ENCODE peak calls at places on chromosomes 11 and 22, in seven cellular contexts. One of them, this sample, is unnamed.

GRCh38 chr11:94171693-94172440 is 43.2 kb downstream of the PANX1 start:
- DNase-seq in nephron progenitor cell: peak; percentile 45
- DNase-seq in tibial artery: no peak
- DNase-seq in CD8-positive, alpha-beta T cell: peak; percentile 24
- DNase-seq in GM20000: peak; percentile 62
- DNase-seq in A549: peak; percentile 32
- DNase-seq in BJ: no peak
- DNase-seq in this sample: peak; percentile 19

GRCh38 chr11:17703951-17704350 is 15.4 kb upstream of the MYOD1 start:
- DNase-seq in BJ: no peak
- DNase-seq in GM20000: no peak
- DNase-seq in nephron progenitor cell: no peak
- DNase-seq in CD8-positive, alpha-beta T cell: no peak
- DNase-seq in tibial artery: no peak
- DNase-seq in A549: peak; percentile 36
- DNase-seq in this sample: no peak

GRCh38 chr22:49302530-49302929 is 525.1 kb downstream of the BRD1 start:
- DNase-seq in tibial artery: peak; percentile 48
- DNase-seq in A549: no peak
- DNase-seq in GM20000: no peak
- DNase-seq in nephron progenitor cell: no peak
- DNase-seq in CD8-positive, alpha-beta T cell: no peak
- DNase-seq in BJ: no peak
- DNase-seq in this sample: no peak

GRCh38 chr11:118128821-118129474 is 23.7 kb downstream of the SCN4B start:
- DNase-seq in tibial artery: no peak
- DNase-seq in CD8-positive, alpha-beta T cell: no peak
- DNase-seq in BJ: no peak
- DNase-seq in nephron progenitor cell: no peak
- DNase-seq in A549: no peak
- DNase-seq in GM20000: no peak
- DNase-seq in this sample: no peak

GRCh38 chr11:76622481-76623094 is 48.0 kb downstream of the LRRC32 start:
- DNase-seq in GM20000: no peak
- DNase-seq in tibial artery: peak; percentile 48
- DNase-seq in BJ: no peak
- DNase-seq in nephron progenitor cell: no peak
- DNase-seq in CD8-positive, alpha-beta T cell: no peak
- DNase-seq in A549: no peak
- DNase-seq in this sample: no peak

GRCh38 chr22:19866665-19867009 is 12.0 kb upstream of the GNB1L start:
- DNase-seq in CD8-positive, alpha-beta T cell: no peak
- DNase-seq in nephron progenitor cell: no peak
- DNase-seq in A549: no peak
- DNase-seq in GM20000: no peak
- DNase-seq in BJ: no peak
- DNase-seq in tibial artery: no peak
- DNase-seq in this sample: no peak

GRCh38 chr11:69799582-69799981 is 19.6 kb downstream of the FGF3 start:
- DNase-seq in CD8-positive, alpha-beta T cell: no peak
- DNase-seq in GM20000: no peak
- DNase-seq in BJ: no peak
- DNase-seq in tibial artery: no peak
- DNase-seq in nephron progenitor cell: no peak
- DNase-seq in A549: peak; percentile 63
- DNase-seq in this sample: no peak

GRCh38 chr11:103359221-103359620 is 250.0 kb downstream of the DYNC2H1 start:
- DNase-seq in GM20000: no peak
- DNase-seq in BJ: peak; percentile 14
- DNase-seq in tibial artery: no peak
- DNase-seq in A549: no peak
- DNase-seq in nephron progenitor cell: no peak
- DNase-seq in CD8-positive, alpha-beta T cell: no peak
- DNase-seq in this sample: no peak

GRCh38 chr11:118908931-118909618 is 16.7 kb downstream of the BCL9L start:
- DNase-seq in GM20000: no peak
- DNase-seq in nephron progenitor cell: peak; percentile 86
- DNase-seq in BJ: peak; percentile 76
- DNase-seq in A549: peak; percentile 84
- DNase-seq in tibial artery: peak; percentile 94
- DNase-seq in CD8-positive, alpha-beta T cell: peak; percentile 21
- DNase-seq in this sample: no peak

GRCh38 chr22:36362077-36362476 is 25.7 kb downstream of the MYH9 start:
- DNase-seq in CD8-positive, alpha-beta T cell: no peak
- DNase-seq in tibial artery: no peak
- DNase-seq in A549: no peak
- DNase-seq in BJ: no peak
- DNase-seq in nephron progenitor cell: no peak
- DNase-seq in GM20000: no peak
- DNase-seq in this sample: no peak

GRCh38 chr11:108685419-108686161 is 20.7 kb downstream of the DDX10 start:
- DNase-seq in nephron progenitor cell: no peak
- DNase-seq in A549: no peak
- DNase-seq in CD8-positive, alpha-beta T cell: no peak
- DNase-seq in BJ: no peak
- DNase-seq in tibial artery: no peak
- DNase-seq in GM20000: no peak
- DNase-seq in this sample: no peak

GRCh38 chr11:9858218-9858617 is 194.3 kb downstream of the SWAP70 start:
- DNase-seq in CD8-positive, alpha-beta T cell: no peak
- DNase-seq in BJ: no peak
- DNase-seq in tibial artery: no peak
- DNase-seq in nephron progenitor cell: peak; percentile 12
- DNase-seq in GM20000: no peak
- DNase-seq in A549: peak; percentile 28
- DNase-seq in this sample: no peak

GRCh38 chr22:38843201-38843715 is 570 bp downstream of the NPTXR start:
- DNase-seq in A549: peak; percentile 68
- DNase-seq in GM20000: peak; percentile 79
- DNase-seq in nephron progenitor cell: peak; percentile 76
- DNase-seq in tibial artery: no peak
- DNase-seq in BJ: no peak
- DNase-seq in CD8-positive, alpha-beta T cell: peak; percentile 62
- DNase-seq in this sample: peak; percentile 56

GRCh38 chr11:12888525-12889158 is 120.5 kb upstream of the RASSF10 start:
- DNase-seq in nephron progenitor cell: peak; percentile 82
- DNase-seq in GM20000: peak; percentile 67
- DNase-seq in tibial artery: peak; percentile 95
- DNase-seq in BJ: peak; percentile 46
- DNase-seq in CD8-positive, alpha-beta T cell: peak; percentile 53
- DNase-seq in A549: peak; percentile 77
- DNase-seq in this sample: peak; percentile 21

GRCh38 chr11:93529707-93530467 is 13.3 kb downstream of the SMCO4 start:
- DNase-seq in CD8-positive, alpha-beta T cell: no peak
- DNase-seq in GM20000: peak; percentile 32
- DNase-seq in tibial artery: no peak
- DNase-seq in BJ: no peak
- DNase-seq in nephron progenitor cell: no peak
- DNase-seq in A549: no peak
- DNase-seq in this sample: no peak

GRCh38 chr11:95563859-95564258 is 225.7 kb downstream of the FAM76B start:
- DNase-seq in BJ: no peak
- DNase-seq in GM20000: no peak
- DNase-seq in A549: no peak
- DNase-seq in nephron progenitor cell: no peak
- DNase-seq in tibial artery: no peak
- DNase-seq in CD8-positive, alpha-beta T cell: no peak
- DNase-seq in this sample: no peak

GRCh38 chr11:125939081-125939521 is 6.7 kb upstream of the VSIG10L2 start:
- DNase-seq in A549: no peak
- DNase-seq in tibial artery: peak; percentile 42
- DNase-seq in nephron progenitor cell: no peak
- DNase-seq in CD8-positive, alpha-beta T cell: no peak
- DNase-seq in BJ: no peak
- DNase-seq in GM20000: no peak
- DNase-seq in this sample: no peak

GRCh38 chr11:128323381-128323780 is 264.0 kb downstream of the ETS1 start:
- DNase-seq in BJ: no peak
- DNase-seq in A549: peak; percentile 3
- DNase-seq in tibial artery: no peak
- DNase-seq in CD8-positive, alpha-beta T cell: peak; percentile 54
- DNase-seq in nephron progenitor cell: no peak
- DNase-seq in GM20000: peak; percentile 49
- DNase-seq in this sample: no peak

GRCh38 chr11:131694526-131695424 is 324.4 kb downstream of the NTM start:
- DNase-seq in GM20000: peak; percentile 85
- DNase-seq in tibial artery: peak; percentile 86
- DNase-seq in nephron progenitor cell: peak; percentile 94
- DNase-seq in A549: peak; percentile 59
- DNase-seq in BJ: peak; percentile 18
- DNase-seq in CD8-positive, alpha-beta T cell: no peak
- DNase-seq in this sample: peak; percentile 31

GRCh38 chr11:44631831-44632230 is 66.4 kb downstream of the CD82 start:
- DNase-seq in BJ: no peak
- DNase-seq in A549: no peak
- DNase-seq in CD8-positive, alpha-beta T cell: no peak
- DNase-seq in GM20000: no peak
- DNase-seq in tibial artery: peak; percentile 29
- DNase-seq in nephron progenitor cell: no peak
- DNase-seq in this sample: no peak

GRCh38 chr11:44632466-44633123 is 67.1 kb downstream of the CD82 start:
- DNase-seq in BJ: no peak
- DNase-seq in CD8-positive, alpha-beta T cell: peak; percentile 40
- DNase-seq in tibial artery: peak; percentile 54
- DNase-seq in A549: peak; percentile 56
- DNase-seq in GM20000: peak; percentile 61
- DNase-seq in nephron progenitor cell: no peak
- DNase-seq in this sample: no peak

GRCh38 chr11:44634401-44635281 is 69.2 kb downstream of the CD82 start:
- DNase-seq in CD8-positive, alpha-beta T cell: peak; percentile 36
- DNase-seq in BJ: no peak
- DNase-seq in GM20000: peak; percentile 2
- DNase-seq in A549: peak; percentile 60
- DNase-seq in nephron progenitor cell: peak; percentile 86
- DNase-seq in tibial artery: peak; percentile 81
- DNase-seq in this sample: no peak

GRCh38 chr11:44630511-44631210 is 65.2 kb downstream of the CD82 start:
- DNase-seq in GM20000: peak; percentile 2
- DNase-seq in A549: no peak
- DNase-seq in tibial artery: peak; percentile 29
- DNase-seq in BJ: no peak
- DNase-seq in CD8-positive, alpha-beta T cell: no peak
- DNase-seq in nephron progenitor cell: no peak
- DNase-seq in this sample: no peak

DNA sequence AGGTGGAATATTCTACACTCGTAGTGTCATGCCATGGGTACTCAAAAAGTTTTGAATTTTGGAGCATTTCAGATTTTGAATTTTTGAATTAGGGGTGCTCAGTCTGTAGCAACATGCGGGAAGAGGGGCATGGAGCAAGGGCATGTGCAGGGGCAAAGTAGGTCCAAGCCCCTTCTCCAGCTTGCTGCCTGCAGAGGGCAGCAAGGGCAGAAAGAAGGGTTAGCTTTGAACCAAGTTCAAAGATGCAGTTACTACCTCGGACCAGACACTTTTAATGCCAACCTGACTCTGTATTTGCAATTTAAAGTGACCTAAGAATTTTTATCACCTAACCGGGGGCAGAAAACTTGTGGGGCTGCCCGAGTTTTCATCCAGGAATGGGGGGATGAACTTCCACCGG is 68.2 kb downstream of the CD82 start:
- DNase-seq in tibial artery: no peak
- DNase-seq in GM20000: peak; percentile 12
- DNase-seq in BJ: no peak
- DNase-seq in CD8-positive, alpha-beta T cell: no peak
- DNase-seq in A549: peak; percentile 17
- DNase-seq in nephron progenitor cell: no peak
- DNase-seq in this sample: no peak
- TF ChIP-seq CTCF in tibial artery: no peak
- TF ChIP-seq CTCF in GM20000: no peak
- TF ChIP-seq CTCF in BJ: peak; percentile 35
- TF ChIP-seq CTCF in CD8-positive, alpha-beta T cell: no peak
- TF ChIP-seq CTCF in A549: peak; percentile 30
- TF ChIP-seq CTCF in nephron progenitor cell: no peak
- TF ChIP-seq CTCF in this sample: no peak

GRCh38 chr22:27331526-27332281 is 469.9 kb downstream of the MN1 start:
- DNase-seq in tibial artery: peak; percentile 84
- DNase-seq in GM20000: no peak
- DNase-seq in A549: peak; percentile 66
- DNase-seq in BJ: no peak
- DNase-seq in CD8-positive, alpha-beta T cell: no peak
- DNase-seq in nephron progenitor cell: peak; percentile 55
- DNase-seq in this sample: no peak
- TF ChIP-seq CTCF in tibial artery: peak; percentile 54
- TF ChIP-seq CTCF in GM20000: no peak
- TF ChIP-seq CTCF in A549: peak; percentile 30
- TF ChIP-seq CTCF in BJ: peak; percentile 35
- TF ChIP-seq CTCF in CD8-positive, alpha-beta T cell: no peak
- TF ChIP-seq CTCF in nephron progenitor cell: peak; percentile 42
- TF ChIP-seq CTCF in this sample: no peak

GRCh38 chr22:32932176-32932575 is 126.0 kb downstream of the SYN3 start:
- DNase-seq in A549: no peak
- DNase-seq in tibial artery: no peak
- DNase-seq in BJ: no peak
- DNase-seq in CD8-positive, alpha-beta T cell: no peak
- DNase-seq in nephron progenitor cell: no peak
- DNase-seq in GM20000: no peak
- DNase-seq in this sample: no peak

GRCh38 chr22:32920734-32921133 is 119.2 kb downstream of the TIMP3 start:
- DNase-seq in CD8-positive, alpha-beta T cell: no peak
- DNase-seq in tibial artery: no peak
- DNase-seq in A549: no peak
- DNase-seq in BJ: no peak
- DNase-seq in GM20000: no peak
- DNase-seq in nephron progenitor cell: no peak
- DNase-seq in this sample: no peak

GRCh38 chr22:32926600-32926999 is 125.1 kb downstream of the TIMP3 start:
- DNase-seq in nephron progenitor cell: peak; percentile 29
- DNase-seq in GM20000: peak; percentile 36
- DNase-seq in A549: peak; percentile 27
- DNase-seq in BJ: no peak
- DNase-seq in CD8-positive, alpha-beta T cell: no peak
- DNase-seq in tibial artery: no peak
- DNase-seq in this sample: no peak
- TF ChIP-seq CTCF in nephron progenitor cell: peak; percentile 67
- TF ChIP-seq CTCF in GM20000: peak; percentile 30
- TF ChIP-seq CTCF in A549: peak; percentile 31
- TF ChIP-seq CTCF in BJ: peak; percentile 75
- TF ChIP-seq CTCF in CD8-positive, alpha-beta T cell: no peak
- TF ChIP-seq CTCF in tibial artery: peak; percentile 42
- TF ChIP-seq CTCF in this sample: no peak

GRCh38 chr22:37633082-37633692 is 6.3 kb upstream of the SH3BP1 start:
- DNase-seq in nephron progenitor cell: no peak
- DNase-seq in tibial artery: no peak
- DNase-seq in A549: no peak
- DNase-seq in GM20000: peak; percentile 90
- DNase-seq in BJ: no peak
- DNase-seq in CD8-positive, alpha-beta T cell: peak; percentile 67
- DNase-seq in this sample: peak; percentile 58

GRCh38 chr22:37635157-37635556 is 4.3 kb upstream of the SH3BP1 start:
- DNase-seq in tibial artery: no peak
- DNase-seq in CD8-positive, alpha-beta T cell: no peak
- DNase-seq in BJ: no peak
- DNase-seq in A549: no peak
- DNase-seq in nephron progenitor cell: no peak
- DNase-seq in GM20000: no peak
- DNase-seq in this sample: no peak

GRCh38 chr22:37633693-37634504 is 5.6 kb upstream of the SH3BP1 start:
- DNase-seq in A549: no peak
- DNase-seq in CD8-positive, alpha-beta T cell: peak; percentile 63
- DNase-seq in tibial artery: peak; percentile 93
- DNase-seq in GM20000: peak; percentile 89
- DNase-seq in BJ: peak; percentile 33
- DNase-seq in nephron progenitor cell: peak; percentile 85
- DNase-seq in this sample: peak; percentile 66

GRCh38 chr22:37636186-37636948 is 3.1 kb upstream of the SH3BP1 start:
- DNase-seq in GM20000: no peak
- DNase-seq in BJ: no peak
- DNase-seq in CD8-positive, alpha-beta T cell: no peak
- DNase-seq in A549: no peak
- DNase-seq in tibial artery: no peak
- DNase-seq in nephron progenitor cell: no peak
- DNase-seq in this sample: peak; percentile 39

GRCh38 chr22:37634505-37635002 is 4.9 kb upstream of the SH3BP1 start:
- DNase-seq in CD8-positive, alpha-beta T cell: no peak
- DNase-seq in GM20000: no peak
- DNase-seq in nephron progenitor cell: peak; percentile 22
- DNase-seq in tibial artery: no peak
- DNase-seq in BJ: no peak
- DNase-seq in A549: no peak
- DNase-seq in this sample: no peak
- TF ChIP-seq CTCF in CD8-positive, alpha-beta T cell: no peak
- TF ChIP-seq CTCF in GM20000: no peak
- TF ChIP-seq CTCF in nephron progenitor cell: no peak
- TF ChIP-seq CTCF in tibial artery: no peak
- TF ChIP-seq CTCF in BJ: peak; percentile 43
- TF ChIP-seq CTCF in A549: no peak
- TF ChIP-seq CTCF in this sample: no peak